ENCODE peak calls at places on chromosome 22, in seven cellular contexts. C is activated CD8-positive, alpha-beta memory T cell treated with anti-CD3 and anti-CD28 coated beads, Interleukin-2, amount 10 ng/mL, durations not matched to agents 7 days and 5 days; W is stomach; L is GM12891; H is HT1080; Z is NCI-H2029; V is lower lobe of right lung. S is an unnamed sample.

GRCh38 chr22:20021196-20022181 is 579 bp downstream of the TANGO2 start:
- DNase-seq in H (peak), W (peak), V (peak), L (no peak), C (peak), Z (no peak), S (no peak)

GRCh38 chr22:21100149-21101032 is 54.6 kb downstream of the LRRC74B start:
- DNase-seq in C (no peak), V (no peak), Z (no peak), W (no peak), L (no peak), H (no peak), S (no peak)

GRCh38 chr22:34833982-34834510 is 231.9 kb upstream of the ISX start:
- DNase-seq in C (no peak), W (no peak), V (no peak), H (no peak), L (no peak), Z (no peak), S (no peak)

GRCh38 chr22:32801436-32802290 is at the start of gene TIMP3:
- DNase-seq in W (peak), L (no peak), H (peak), Z (no peak), C (no peak), V (peak), S (peak)

GRCh38 chr22:19892249-19892879 is 37.7 kb upstream of the GNB1L start:
- DNase-seq in Z (no peak), L (peak), V (no peak), C (peak), W (no peak), H (no peak), S (no peak)

GRCh38 chr22:41517172-41518047 is 26.9 kb downstream of the POLR3H start:
- DNase-seq in L (no peak), W (peak), H (peak), C (no peak), Z (peak), V (no peak), S (peak)

GRCh38 chr22:26585104-26585790 is 4.7 kb downstream of the TPST2 start:
- DNase-seq in Z (no peak), H (peak), C (peak), W (peak), V (peak), L (no peak), S (no peak)

GRCh38 chr22:49618689-49618953 is 209.1 kb downstream of the BRD1 start:
- DNase-seq in V (no peak), W (no peak), C (no peak), Z (no peak), H (no peak), L (no peak), S (no peak)

GRCh38 chr22:50570861-50571260 is 7.4 kb downstream of the CPT1B start:
- DNase-seq in C (no peak), W (no peak), L (no peak), H (no peak), Z (no peak), V (no peak), S (no peak)

GRCh38 chr22:22943521-22944267 is 56.1 kb downstream of the IGLL5 start:
- DNase-seq in V (no peak), C (peak), H (no peak), Z (no peak), W (peak), L (no peak), S (peak)

GRCh38 chr22:32132126-32132525 is 27.0 kb downstream of the C22orf42 start:
- DNase-seq in L (no peak), H (no peak), V (no peak), C (no peak), W (no peak), Z (no peak), S (peak)

GRCh38 chr22:19855504-19856409 is 1.1 kb upstream of the GNB1L start:
- DNase-seq in L (no peak), Z (peak), H (peak), V (peak), C (peak), W (peak), S (peak)

GRCh38 chr22:44570476-44571445 is 72.7 kb upstream of the RTL6 start:
- DNase-seq in L (no peak), Z (no peak), W (no peak), V (peak), C (peak), H (no peak), S (no peak)